ENCODE peak calls at places on chromosomes 5 and 9, in five cellular contexts. One of them, this sample, is unnamed.

GRCh38 chr9:134781895-134782294 is 98.7 kb upstream of the FCN2 start:
- DNase-seq in iris pigment epithelial cell: no peak
- DNase-seq in AG09319: no peak
- DNase-seq in neural crest cell: no peak
- DNase-seq in activated T-cell treated with anti-CD3 and anti-CD28 coated beads for 1 hour: no peak
- DNase-seq in this sample: no peak

GRCh38 chr9:19939890-19940289 is 151.1 kb upstream of the SLC24A2 start:
- DNase-seq in iris pigment epithelial cell: no peak
- DNase-seq in AG09319: no peak
- DNase-seq in neural crest cell: no peak
- DNase-seq in activated T-cell treated with anti-CD3 and anti-CD28 coated beads for 1 hour: no peak
- DNase-seq in this sample: peak

GRCh38 chr9:103681435-103681834 is 412.7 kb upstream of the SMC2 start:
- DNase-seq in iris pigment epithelial cell: no peak
- DNase-seq in AG09319: no peak
- DNase-seq in neural crest cell: no peak
- DNase-seq in activated T-cell treated with anti-CD3 and anti-CD28 coated beads for 1 hour: no peak
- DNase-seq in this sample: no peak

GRCh38 chr5:17289681-17290619 is 72.5 kb downstream of the BASP1 start:
- DNase-seq in iris pigment epithelial cell: peak
- DNase-seq in AG09319: no peak
- DNase-seq in neural crest cell: no peak
- DNase-seq in activated T-cell treated with anti-CD3 and anti-CD28 coated beads for 1 hour: no peak
- DNase-seq in this sample: no peak

GRCh38 chr5:98468188-98468869 is 305.1 kb upstream of the RGMB start:
- DNase-seq in iris pigment epithelial cell: peak
- DNase-seq in AG09319: peak
- DNase-seq in neural crest cell: no peak
- DNase-seq in activated T-cell treated with anti-CD3 and anti-CD28 coated beads for 1 hour: no peak
- DNase-seq in this sample: no peak

GRCh38 chr9:88993871-88994819 is 2.9 kb downstream of the S1PR3 start:
- DNase-seq in iris pigment epithelial cell: peak
- DNase-seq in AG09319: no peak
- DNase-seq in neural crest cell: no peak
- DNase-seq in activated T-cell treated with anti-CD3 and anti-CD28 coated beads for 1 hour: no peak
- DNase-seq in this sample: no peak

GRCh38 chr5:171484460-171484899 is 65.0 kb downstream of the FGF18 start:
- DNase-seq in iris pigment epithelial cell: no peak
- DNase-seq in AG09319: no peak
- DNase-seq in neural crest cell: peak
- DNase-seq in activated T-cell treated with anti-CD3 and anti-CD28 coated beads for 1 hour: peak
- DNase-seq in this sample: no peak

GRCh38 chr5:141515946-141516647 is 27.2 kb downstream of the PCDHGC5 start:
- DNase-seq in iris pigment epithelial cell: no peak
- DNase-seq in AG09319: no peak
- DNase-seq in neural crest cell: no peak
- DNase-seq in activated T-cell treated with anti-CD3 and anti-CD28 coated beads for 1 hour: no peak
- DNase-seq in this sample: no peak

GRCh38 chr5:67156976-67157583 is 39.5 kb downstream of the CD180 start:
- DNase-seq in iris pigment epithelial cell: peak
- DNase-seq in AG09319: no peak
- DNase-seq in neural crest cell: no peak
- DNase-seq in activated T-cell treated with anti-CD3 and anti-CD28 coated beads for 1 hour: peak
- DNase-seq in this sample: peak

GRCh38 chr9:91273853-91274552 is 87.7 kb downstream of the AUH start:
- DNase-seq in iris pigment epithelial cell: peak
- DNase-seq in AG09319: no peak
- DNase-seq in neural crest cell: no peak
- DNase-seq in activated T-cell treated with anti-CD3 and anti-CD28 coated beads for 1 hour: no peak
- DNase-seq in this sample: no peak

GRCh38 chr9:130263601-130264413 is 1.8 kb upstream of the HMCN2 start:
- DNase-seq in iris pigment epithelial cell: no peak
- DNase-seq in AG09319: no peak
- DNase-seq in neural crest cell: no peak
- DNase-seq in activated T-cell treated with anti-CD3 and anti-CD28 coated beads for 1 hour: no peak
- DNase-seq in this sample: peak

GRCh38 chr5:947626-948471 is 55.2 kb downstream of the TRIP13 start:
- DNase-seq in iris pigment epithelial cell: no peak
- DNase-seq in AG09319: no peak
- DNase-seq in neural crest cell: no peak
- DNase-seq in activated T-cell treated with anti-CD3 and anti-CD28 coated beads for 1 hour: no peak
- DNase-seq in this sample: peak

GRCh38 chr5:60333103-60333502 is 366.9 kb downstream of the DEPDC1B start:
- DNase-seq in iris pigment epithelial cell: peak
- DNase-seq in AG09319: no peak
- DNase-seq in neural crest cell: no peak
- DNase-seq in activated T-cell treated with anti-CD3 and anti-CD28 coated beads for 1 hour: no peak
- DNase-seq in this sample: no peak

GRCh38 chr5:73901045-73901444 is 275.0 kb downstream of the ARHGEF28 start:
- DNase-seq in iris pigment epithelial cell: peak
- DNase-seq in AG09319: no peak
- DNase-seq in neural crest cell: no peak
- DNase-seq in activated T-cell treated with anti-CD3 and anti-CD28 coated beads for 1 hour: no peak
- DNase-seq in this sample: no peak

GRCh38 chr5:192970-193831 is 1.9 kb downstream of the LRRC14B start:
- DNase-seq in iris pigment epithelial cell: no peak
- DNase-seq in AG09319: no peak
- DNase-seq in neural crest cell: no peak
- DNase-seq in activated T-cell treated with anti-CD3 and anti-CD28 coated beads for 1 hour: no peak
- DNase-seq in this sample: no peak

GRCh38 chr5:91166040-91166807 is 216.9 kb downstream of the ARRDC3 start:
- DNase-seq in iris pigment epithelial cell: peak
- DNase-seq in AG09319: no peak
- DNase-seq in neural crest cell: no peak
- DNase-seq in activated T-cell treated with anti-CD3 and anti-CD28 coated beads for 1 hour: no peak
- DNase-seq in this sample: no peak

GRCh38 chr9:137784046-137784445 is 93.5 kb upstream of the CACNA1B start:
- DNase-seq in iris pigment epithelial cell: peak
- DNase-seq in AG09319: no peak
- DNase-seq in neural crest cell: no peak
- DNase-seq in activated T-cell treated with anti-CD3 and anti-CD28 coated beads for 1 hour: no peak
- DNase-seq in this sample: no peak

This sample was measured in MV-4-11.